ENCODE peak calls at places on chromosomes 4 and X, in four cellular contexts. J is mesenchymal stem cell, U is H9, W is mesendoderm. Q is an unnamed sample.

GRCh38 chrX:151710457-151710856 is 5.4 kb upstream of the FATE1 start:
- DNase-seq in J (no peak), U (no peak), W (no peak), Q (no peak)

GRCh38 chrX:150363561-150364346 is 637 bp downstream of the MAMLD1 start:
- DNase-seq in U (peak; percentile 34), J (peak; percentile 50), W (peak; percentile 34), Q (peak; percentile 29)

GRCh38 chrX:110003167-110004156 is 548 bp downstream of the TMEM164 start:
- DNase-seq in W (peak; percentile 44), J (peak; percentile 38), U (peak; percentile 31), Q (no peak)

GRCh38 chr4:147727476-147728028 is 4.3 kb upstream of the ARHGAP10 start:
- DNase-seq in J (no peak), U (no peak), W (no peak), Q (peak; percentile 50)

GRCh38 chrX:108036298-108036973 is 8.4 kb upstream of the VSIG1 start:
- DNase-seq in U (no peak), J (peak; percentile 68), W (peak; percentile 3), Q (peak; percentile 93)

GRCh38 chrX:39922497-39922896 is 175.3 kb downstream of the BCOR start:
- DNase-seq in U (no peak), J (no peak), W (no peak), Q (no peak)

GRCh38 chrX:151977923-151978322 is 3.4 kb upstream of the GABRE start:
- DNase-seq in J (no peak), U (no peak), W (no peak), Q (no peak)

GRCh38 chrX:24428518-24428917 is 36.6 kb upstream of the PDK3 start:
- DNase-seq in W (no peak), J (no peak), U (no peak), Q (no peak)

GRCh38 chr4:128168701-128169100 is 107.6 kb downstream of the LARP1B start:
- DNase-seq in J (no peak), U (no peak), W (no peak), Q (no peak)

GRCh38 chrX:18769364-18769763 is 61.9 kb downstream of the PPEF1 start:
- DNase-seq in W (no peak), J (no peak), U (no peak), Q (no peak)

GRCh38 chrX:97155809-97156208 is 272.1 kb downstream of the RPA4 start:
- DNase-seq in W (no peak), U (no peak), J (no peak), Q (no peak)

GRCh38 chr4:77795339-77795738 is 23.8 kb downstream of the CNOT6L start:
- DNase-seq in J (no peak), W (no peak), U (no peak), Q (no peak)

GRCh38 chr4:173436149-173436579 is 37.2 kb upstream of the SCRG1 start:
- DNase-seq in W (no peak), U (no peak), J (peak; percentile 14), Q (peak; percentile 67)

GRCh38 chrX:38861489-38861888 is 60.2 kb downstream of the MID1IP1 start:
- DNase-seq in U (no peak), W (no peak), J (no peak), Q (peak; percentile 15)

GRCh38 chrX:74922922-74923321 is 2.3 kb downstream of the NEXMIF start:
- DNase-seq in U (no peak), W (no peak), J (no peak), Q (no peak)

GRCh38 chrX:79366888-79367749 is at the start of gene ITM2A:
- DNase-seq in U (peak; percentile 60), J (no peak), W (peak; percentile 79), Q (no peak)

DNA sequence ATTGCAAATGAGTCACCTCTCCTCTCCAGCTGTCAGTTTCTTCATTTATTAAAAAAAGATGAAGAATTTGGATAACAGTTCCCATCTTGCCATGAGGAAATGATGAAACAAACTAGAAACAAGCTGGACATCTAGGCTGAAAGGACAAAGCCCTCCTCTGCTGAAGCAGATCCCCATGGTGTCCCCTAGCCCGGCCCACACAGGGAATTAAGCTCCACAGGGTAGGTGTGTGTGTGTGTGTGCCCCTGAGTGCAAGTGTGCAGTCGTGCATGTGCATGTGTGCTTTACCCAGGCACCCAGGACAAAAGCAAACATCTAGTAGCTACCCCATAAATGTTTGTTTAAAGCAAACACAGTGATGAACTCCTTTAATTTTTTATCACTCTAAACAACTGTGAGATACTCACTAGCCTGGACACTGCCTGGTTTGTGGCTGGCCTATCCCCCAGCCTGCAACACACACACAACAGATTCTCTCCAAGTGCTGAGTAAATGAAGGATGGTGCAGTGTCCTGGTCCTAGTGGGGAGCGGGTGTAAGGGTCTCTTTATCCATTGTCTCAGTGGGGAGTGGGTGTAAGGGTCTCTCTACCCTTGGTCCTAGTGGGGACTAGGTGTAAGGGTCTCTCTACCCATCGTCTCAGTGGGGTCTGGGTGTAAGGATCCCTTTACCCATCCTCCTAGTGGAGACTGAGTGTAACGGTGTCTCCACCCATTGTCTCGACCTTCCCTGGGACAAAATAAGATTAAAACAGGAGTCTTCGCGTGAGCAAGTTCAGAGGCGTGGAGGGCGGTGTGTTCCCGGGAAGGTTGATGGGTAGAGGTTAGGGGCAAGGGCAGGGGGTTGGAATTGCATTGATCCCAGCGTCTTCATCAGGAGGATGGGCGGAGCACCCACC is 688 bp upstream of the EVC start:
- DNase-seq in W (peak; percentile 68), J (peak; percentile 32), U (no peak), Q (peak; percentile 18)
- H2BK15ac ChIP-seq in W (no peak overlapping the region), J (peak overlapping the region; percentile 12), U (no peak overlapping the region), Q (peak overlapping the region; percentile 99)

GRCh38 chr4:25915359-25915716 is 1.3 kb downstream of the SMIM20 start:
- DNase-seq in J (no peak), W (no peak), U (no peak), Q (no peak)

GRCh38 chr4:25913851-25914669 is at the start of gene SMIM20:
- DNase-seq in U (peak; percentile 90), J (peak; percentile 88), W (peak; percentile 92), Q (peak; percentile 86)

GRCh38 chr4:25916870-25917269 is 2.9 kb downstream of the SMIM20 start:
- DNase-seq in W (no peak), U (no peak), J (no peak), Q (no peak)

GRCh38 chr4:25913056-25913850 is 767 bp upstream of the SMIM20 start:
- DNase-seq in W (peak; percentile 61), U (no peak), J (no peak), Q (peak; percentile 47)

DNA sequence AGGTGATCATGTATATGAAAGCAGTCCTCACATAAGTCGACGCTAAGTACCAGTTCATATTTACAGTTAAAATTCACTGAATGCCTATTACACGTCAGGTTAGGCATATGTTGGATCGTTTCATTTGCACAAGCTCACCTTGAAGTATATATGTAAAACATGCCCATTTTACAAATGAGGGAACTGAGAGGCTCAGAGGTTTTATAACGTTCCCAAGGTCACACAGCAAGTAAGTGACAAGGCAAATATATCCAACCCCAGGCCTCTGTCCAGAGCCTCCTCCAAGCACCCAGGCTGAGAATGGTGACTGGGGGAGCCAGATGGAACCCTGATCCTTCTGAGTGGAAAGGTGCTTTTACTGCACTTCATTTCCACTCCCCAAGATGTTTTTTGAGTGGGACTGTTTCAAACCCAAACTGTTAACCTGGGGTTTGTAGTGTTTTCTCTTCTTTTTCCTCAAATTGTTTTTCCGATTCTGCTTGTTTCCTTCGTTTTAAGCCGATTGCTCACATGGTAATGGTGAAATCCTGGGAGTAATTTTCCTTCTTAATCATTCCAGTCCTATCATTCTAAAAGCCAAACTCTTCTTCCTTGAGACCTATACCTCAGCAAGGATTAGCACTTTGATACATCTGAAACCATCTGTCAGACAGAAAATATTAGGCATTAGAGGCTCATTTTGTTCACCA is 794 bp downstream of the SMIM20 start:
- DNase-seq in J (no peak), W (no peak), U (no peak), Q (no peak)
- H2BK15ac ChIP-seq in J (no peak overlapping the region), W (no peak overlapping the region), U (no peak overlapping the region), Q (peak overlapping the region; percentile 21)

GRCh38 chr4:7262134-7262533 is 69.8 kb downstream of the SORCS2 start:
- DNase-seq in W (no peak), U (no peak), J (no peak), Q (no peak)

GRCh38 chr4:7263166-7263565 is 70.8 kb downstream of the SORCS2 start:
- DNase-seq in J (no peak), U (no peak), W (no peak), Q (no peak)

GRCh38 chr4:7266525-7267292 is 74.4 kb downstream of the SORCS2 start:
- DNase-seq in U (peak; percentile 70), J (peak; percentile 72), W (peak; percentile 86), Q (peak; percentile 92)

GRCh38 chr4:7267829-7268228 is 75.5 kb downstream of the SORCS2 start:
- DNase-seq in J (no peak), U (no peak), W (no peak), Q (no peak)

GRCh38 chr4:7264694-7265093 is 72.4 kb downstream of the SORCS2 start:
- DNase-seq in U (no peak), J (no peak), W (no peak), Q (no peak)
- H2BK15ac ChIP-seq in U (no peak overlapping the region), J (no peak overlapping the region), W (no peak overlapping the region), Q (no peak overlapping the region)

DNA sequence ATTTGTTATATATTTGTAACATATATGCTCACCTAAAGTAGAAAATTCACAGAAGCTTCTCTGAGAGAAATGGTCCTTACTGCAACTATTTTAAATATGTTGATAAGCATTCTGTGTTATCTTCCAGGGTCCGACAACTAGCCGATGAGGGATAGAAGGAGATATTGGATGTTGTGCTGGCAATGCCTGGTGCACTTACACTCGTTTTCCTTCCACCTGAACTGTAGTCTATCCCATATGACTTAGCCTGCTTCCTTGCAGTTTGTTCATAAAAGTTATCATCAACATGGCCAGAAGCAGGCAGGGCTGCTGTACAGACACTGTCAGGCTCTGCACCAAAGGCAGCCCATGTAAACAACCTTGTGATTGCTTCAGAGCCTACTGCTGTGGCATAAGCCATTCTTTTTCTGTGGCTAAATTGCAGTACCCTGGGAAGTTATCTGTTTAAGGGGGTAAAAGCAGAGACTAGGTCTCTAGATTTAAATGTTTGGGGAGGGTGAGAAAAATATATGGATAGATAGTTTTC is 1.6 kb downstream of the MAPK10 start:
- DNase-seq in U (no peak), W (peak; percentile 33), J (peak; percentile 85), Q (peak; percentile 47)
- H2BK15ac ChIP-seq in U (no peak overlapping the region), W (no peak overlapping the region), J (no peak overlapping the region), Q (no peak overlapping the region)

GRCh38 chr4:8046925-8047541 is 107.4 kb upstream of the AFAP1 start:
- DNase-seq in W (no peak), U (no peak), J (no peak), Q (no peak)

GRCh38 chr4:8044244-8044643 is 104.6 kb upstream of the AFAP1 start:
- DNase-seq in U (no peak), W (no peak), J (no peak), Q (no peak)

GRCh38 chr4:8047837-8048678 is 108.4 kb upstream of the AFAP1 start:
- DNase-seq in W (no peak), J (no peak), U (no peak), Q (no peak)

GRCh38 chr4:8044699-8045098 is 105.0 kb upstream of the AFAP1 start:
- DNase-seq in U (no peak), W (no peak), J (no peak), Q (no peak)

GRCh38 chr4:8045909-8046308 is 106.2 kb upstream of the AFAP1 start:
- DNase-seq in J (no peak), W (no peak), U (no peak), Q (no peak)
- H2BK15ac ChIP-seq in J (no peak overlapping the region), W (no peak overlapping the region), U (no peak overlapping the region), Q (no peak overlapping the region)

Q was measured in IMR-90.